ENCODE peak calls at places on chromosomes 16 and 17, in nine cellular contexts. K is tibial nerve; Y is neural progenitor cell; D is pancreas; O is effector memory CD4-positive, alpha-beta T cell; U is AG04450; V is CD8-positive, alpha-beta memory T cell; H is thoracic aorta; N is Panc1. L is an unnamed sample.

GRCh38 chr17:39016193-39017153 is 49.3 kb upstream of the FBXO47 start:
- DNase-seq in V (no peak), U (no peak), K (no peak), Y (no peak), H (no peak), N (no peak), D (no peak), O (no peak), L (no peak)

GRCh38 chr17:43604549-43604948 is 57.2 kb downstream of the MEOX1 start:
- DNase-seq in H (no peak), N (no peak), D (no peak), Y (no peak), U (no peak), O (no peak), K (no peak), V (no peak), L (no peak)

GRCh38 chr16:51577621-51578303 is 426.7 kb upstream of the SALL1 start:
- DNase-seq in V (no peak), N (no peak), U (no peak), O (no peak), H (no peak), K (no peak), Y (peak), D (no peak), L (no peak)

GRCh38 chr16:51834131-51834530 is 683.1 kb upstream of the SALL1 start:
- DNase-seq in Y (no peak), D (no peak), U (peak), N (no peak), H (no peak), V (no peak), K (no peak), O (no peak), L (no peak)

GRCh38 chr17:61366076-61366714 is 33.4 kb upstream of the TBX2 start:
- DNase-seq in N (no peak), Y (no peak), D (no peak), K (no peak), V (no peak), H (no peak), U (no peak), O (no peak), L (no peak)

GRCh38 chr17:18891541-18891940 is 33.6 kb downstream of the PRPSAP2 start:
- DNase-seq in D (no peak), O (no peak), N (no peak), K (no peak), U (no peak), V (no peak), H (no peak), Y (no peak), L (no peak)

GRCh38 chr17:9086577-9086976 is 65.3 kb downstream of the NTN1 start:
- DNase-seq in N (no peak), Y (no peak), K (no peak), O (no peak), V (no peak), U (no peak), D (no peak), H (no peak), L (no peak)

GRCh38 chr17:73371285-73371684 is 59.5 kb upstream of the CDC42EP4 start:
- DNase-seq in H (no peak), N (no peak), V (no peak), U (peak), Y (no peak), O (no peak), D (no peak), K (no peak), L (no peak)

GRCh38 chr17:49991409-49991808 is 3.6 kb downstream of the DLX3 start:
- DNase-seq in N (no peak), O (no peak), Y (no peak), H (no peak), V (no peak), U (no peak), D (no peak), K (no peak), L (no peak)

GRCh38 chr17:37774508-37774907 is 29.6 kb upstream of the HNF1B start:
- DNase-seq in Y (no peak), H (no peak), O (no peak), D (no peak), K (no peak), N (no peak), V (no peak), U (no peak), L (no peak)

GRCh38 chr17:38943607-38944006 is 18.2 kb downstream of the LASP1NB start:
- DNase-seq in K (no peak), N (no peak), H (no peak), Y (no peak), O (no peak), V (no peak), U (no peak), D (no peak), L (no peak)

GRCh38 chr17:47253541-47254402 is at the start of gene ITGB3:
- DNase-seq in Y (peak), O (peak), U (no peak), H (no peak), N (no peak), V (peak), D (peak), K (peak), L (peak)

DNA sequence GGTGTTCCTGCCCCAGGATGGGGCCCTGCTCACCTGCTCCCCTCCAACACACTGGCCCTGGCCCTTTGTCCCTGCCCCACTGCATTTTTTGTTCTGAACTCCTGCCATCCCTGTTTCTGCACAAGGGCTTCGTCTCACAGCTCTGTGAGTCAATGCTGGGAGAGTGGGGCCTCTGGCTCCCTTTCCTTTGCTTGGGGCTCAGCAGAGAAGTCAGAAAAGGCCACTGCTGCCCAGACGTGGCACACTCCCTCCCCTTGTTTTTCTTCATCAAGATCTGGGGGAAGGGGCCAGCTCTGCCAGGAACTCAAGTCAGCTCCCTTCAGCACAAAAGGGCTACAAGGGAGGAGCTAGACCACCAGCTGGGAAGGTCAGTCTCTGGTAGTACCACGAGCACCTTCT is 8.9 kb downstream of the PROCA1 start:
- DNase-seq in K (no peak), V (no peak), O (no peak), U (no peak), D (no peak), N (no peak), H (no peak), Y (peak), L (no peak)
- H3K27ac ChIP-seq in K (no peak), V (no peak), O (no peak), U (no peak), D (no peak), N (no peak), H (no peak), Y (peak), L (no peak)

GRCh38 chr16:24013054-24013636 is 177.4 kb downstream of the PRKCB start:
- DNase-seq in U (no peak), V (no peak), O (no peak), Y (no peak), K (no peak), H (no peak), D (no peak), N (no peak), L (no peak)
- H3K27ac ChIP-seq in U (no peak), V (no peak), O (peak), Y (no peak), K (no peak), H (no peak), D (no peak), N (no peak), L (no peak)

DNA sequence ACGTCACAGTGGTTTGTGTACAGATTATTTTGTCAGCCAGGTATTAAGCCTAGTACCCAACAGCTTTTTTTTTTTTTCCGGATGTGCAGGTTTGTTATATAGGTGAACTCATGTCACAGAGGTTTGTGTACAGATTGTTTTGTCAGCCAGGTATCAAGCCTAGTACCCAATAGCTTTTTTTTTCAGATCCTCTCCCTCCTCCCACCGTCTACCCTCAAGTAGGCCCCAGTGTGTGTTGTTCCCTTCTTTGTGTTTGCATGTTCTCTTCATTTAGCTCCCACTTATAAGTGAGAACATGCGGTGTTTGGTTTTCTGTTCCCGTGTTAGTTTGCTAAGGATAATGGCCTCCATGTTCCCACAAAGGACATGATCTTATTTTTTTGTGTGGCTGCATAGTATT is 19.9 kb downstream of the RPTOR start:
- DNase-seq in U (no peak), V (no peak), N (no peak), O (no peak), H (no peak), Y (no peak), K (no peak), D (no peak), L (no peak)
- H3K27ac ChIP-seq in U (no peak), V (no peak), N (no peak), O (no peak), H (no peak), Y (no peak), K (no peak), D (no peak), L (no peak)

GRCh38 chr17:83051423-83052240 is 27.8 kb upstream of the METRNL start:
- DNase-seq in V (peak), U (peak), D (peak), Y (peak), K (peak), O (peak), H (peak), N (peak), L (peak)
- H3K27ac ChIP-seq in V (peak), U (peak), D (peak), Y (no peak), K (peak), O (peak), H (peak), N (peak), L (peak)

GRCh38 chr17:70128727-70129238 is 40.5 kb upstream of the KCNJ2 start:
- DNase-seq in H (no peak), K (no peak), N (no peak), V (no peak), D (no peak), U (no peak), O (no peak), Y (no peak), L (no peak)

GRCh38 chr17:70123193-70123592 is 46.1 kb upstream of the KCNJ2 start:
- DNase-seq in O (no peak), N (no peak), H (no peak), U (no peak), K (no peak), V (no peak), Y (no peak), D (no peak), L (no peak)

GRCh38 chr17:70130274-70130673 is 39.1 kb upstream of the KCNJ2 start:
- DNase-seq in Y (no peak), O (no peak), K (no peak), U (no peak), D (no peak), H (no peak), N (no peak), V (no peak), L (no peak)

GRCh38 chr17:70124723-70125122 is 44.6 kb upstream of the KCNJ2 start:
- DNase-seq in D (no peak), K (no peak), U (no peak), Y (no peak), V (no peak), N (no peak), H (no peak), O (no peak), L (no peak)

GRCh38 chr17:70127221-70127873 is 42.0 kb upstream of the KCNJ2 start:
- DNase-seq in V (no peak), H (no peak), Y (no peak), O (no peak), N (no peak), U (no peak), K (no peak), D (no peak), L (no peak)
- H3K27ac ChIP-seq in V (no peak), H (no peak), Y (no peak), O (no peak), N (no peak), U (no peak), K (no peak), D (no peak), L (no peak)

DNA sequence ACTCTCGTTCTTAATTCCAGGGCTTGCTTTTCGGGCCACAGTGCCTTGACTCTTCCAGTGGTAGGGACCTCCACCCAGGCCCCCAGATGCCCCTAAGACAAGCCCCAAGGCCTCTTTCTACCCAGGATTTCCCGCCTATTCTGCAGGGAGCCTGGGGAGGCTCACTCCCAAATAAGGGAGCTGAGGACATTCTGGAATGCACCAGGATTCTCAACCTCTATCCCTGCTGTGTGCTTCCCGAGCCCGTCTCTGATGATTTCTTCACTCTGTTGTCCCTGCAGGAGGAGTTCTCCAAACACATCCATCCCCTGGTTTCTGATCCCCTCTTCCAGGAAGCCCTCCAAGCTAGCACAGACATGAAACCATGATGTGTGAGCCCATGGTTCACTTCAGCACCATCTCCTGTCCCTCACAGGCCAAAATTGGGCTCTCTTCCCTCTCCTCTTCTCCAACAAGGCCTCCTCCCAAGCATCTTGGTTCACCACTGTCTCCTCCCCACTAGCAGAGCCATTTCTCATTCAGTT is 255.9 kb downstream of the KATNIP start:
- DNase-seq in D (no peak), Y (no peak), V (no peak), O (no peak), K (no peak), N (no peak), U (no peak), H (no peak), L (no peak)
- H3K27ac ChIP-seq in D (no peak), Y (no peak), V (no peak), O (no peak), K (no peak), N (no peak), U (no peak), H (no peak), L (no peak)

GRCh38 chr16:56289862-56290261 is 98.6 kb downstream of the GNAO1 start:
- DNase-seq in D (no peak), O (no peak), H (no peak), N (no peak), Y (peak), V (no peak), U (no peak), K (no peak), L (no peak)
- H3K27ac ChIP-seq in D (no peak), O (no peak), H (no peak), N (no peak), Y (no peak), V (no peak), U (no peak), K (no peak), L (no peak)

GRCh38 chr17:45253879-45254278 is 8.0 kb downstream of the SPATA32 start:
- DNase-seq in H (no peak), V (no peak), O (no peak), K (no peak), U (no peak), Y (no peak), N (no peak), D (no peak), L (no peak)
- H3K27ac ChIP-seq in H (no peak), V (no peak), O (no peak), K (no peak), U (no peak), Y (no peak), N (no peak), D (no peak), L (no peak)

GRCh38 chr17:3695129-3695722 is 729 bp downstream of the P2RX5 start:
- DNase-seq in U (no peak), Y (no peak), D (no peak), H (no peak), V (no peak), N (no peak), K (no peak), O (no peak), L (no peak)
- H3K27ac ChIP-seq in U (no peak), Y (no peak), D (no peak), H (no peak), V (no peak), N (peak), K (peak), O (peak), L (no peak)

L was measured in suprapubic skin.